ENCODE peak calls at places on chromosomes 7 and 10, in seven cellular contexts. Y, W, S, P, G, R and M are unnamed samples. For H3K9me3, the result is how much of the 10 kb centered on the place peaks cover.

GRCh38 chr7:91596287-91596686 is 284.2 kb downstream of the MTERF1 start:
- DNase-seq in Y (no peak), W (no peak), S (no peak), P (no peak), G (no peak), R (no peak), M (no peak)

GRCh38 chr10:70629338-70629737 is 26.8 kb upstream of the PRF1 start:
- DNase-seq in Y (no peak), W (no peak), S (no peak), P (no peak), G (no peak), R (no peak), M (no peak)

GRCh38 chr7:25847331-25848070 is 304.5 kb upstream of the NFE2L3 start:
- DNase-seq in Y (no peak), W (no peak), S (no peak), P (peak), G (no peak), R (peak), M (no peak)

GRCh38 chr10:60425392-60426110 is 35.9 kb upstream of the ANK3 start:
- DNase-seq in Y (no peak), W (no peak), S (no peak), P (peak), G (no peak), R (peak), M (no peak)

GRCh38 chr7:26326211-26326610 is 34.5 kb downstream of the SNX10 start:
- DNase-seq in Y (no peak), W (no peak), S (no peak), P (no peak), G (no peak), R (no peak), M (no peak)

GRCh38 chr10:106565546-106565945 is 599.0 kb downstream of the SORCS1 start:
- DNase-seq in Y (no peak), W (no peak), S (no peak), P (peak), G (no peak), R (no peak), M (no peak)

GRCh38 chr7:153047569-153047968 is 288.0 kb downstream of the ACTR3B start:
- DNase-seq in Y (no peak), W (no peak), S (no peak), P (no peak), G (no peak), R (no peak), M (no peak)

GRCh38 chr10:11874568-11875182 is 51.5 kb downstream of the PROSER2 start:
- DNase-seq in Y (no peak), W (no peak), S (no peak), P (no peak), G (no peak), R (peak), M (peak)

GRCh38 chr7:47373871-47374451 is 207.9 kb downstream of the TNS3 start:
- DNase-seq in Y (peak), W (no peak), S (no peak), P (no peak), G (no peak), R (no peak), M (no peak)

GRCh38 chr7:139730746-139731612 is 46.8 kb downstream of the HIPK2 start:
- DNase-seq in Y (peak), W (no peak), S (no peak), P (peak), G (peak), R (no peak), M (peak)

GRCh38 chr7:110156511-110156910 is 934.4 kb upstream of the LRRN3 start:
- DNase-seq in Y (no peak), W (no peak), S (no peak), P (no peak), G (no peak), R (no peak), M (no peak)

GRCh38 chr7:47480576-47481538 is 101.1 kb downstream of the TNS3 start:
- DNase-seq in Y (no peak), W (no peak), S (no peak), P (no peak), G (peak), R (no peak), M (no peak)

GRCh38 chr7:65264258-65264657 is 109.4 kb upstream of the ZNF92 start:
- DNase-seq in Y (no peak), W (no peak), S (no peak), P (no peak), G (no peak), R (no peak), M (no peak)

GRCh38 chr7:72446566-72447462 is 34.7 kb upstream of the CALN1 start:
- DNase-seq in Y (no peak), W (no peak), S (no peak), P (no peak), G (no peak), R (no peak), M (no peak)

GRCh38 chr10:132684164-132684891 is 101.6 kb downstream of the NKX6-2 start:
- DNase-seq in Y (no peak), W (peak), S (no peak), P (peak), G (no peak), R (no peak), M (peak)

GRCh38 chr10:10911035-10911434 is 106.6 kb upstream of the CELF2 start:
- DNase-seq in Y (no peak), W (no peak), S (no peak), P (no peak), G (no peak), R (no peak), M (no peak)

GRCh38 chr10:97399843-97400545 is 1.1 kb downstream of the RRP12 start:
- DNase-seq in Y (peak), W (peak), S (no peak), P (peak), G (peak), R (peak), M (peak)

GRCh38 chr10:91891285-91892001 is 17.8 kb downstream of the FGFBP3 start:
- DNase-seq in Y (no peak), W (no peak), S (no peak), P (peak), G (no peak), R (peak), M (no peak)

GRCh38 chr7:117395743-117396142 is 31.6 kb downstream of the ASZ1 start:
- DNase-seq in Y (no peak), W (no peak), S (no peak), P (no peak), G (no peak), R (no peak), M (no peak)

DNA sequence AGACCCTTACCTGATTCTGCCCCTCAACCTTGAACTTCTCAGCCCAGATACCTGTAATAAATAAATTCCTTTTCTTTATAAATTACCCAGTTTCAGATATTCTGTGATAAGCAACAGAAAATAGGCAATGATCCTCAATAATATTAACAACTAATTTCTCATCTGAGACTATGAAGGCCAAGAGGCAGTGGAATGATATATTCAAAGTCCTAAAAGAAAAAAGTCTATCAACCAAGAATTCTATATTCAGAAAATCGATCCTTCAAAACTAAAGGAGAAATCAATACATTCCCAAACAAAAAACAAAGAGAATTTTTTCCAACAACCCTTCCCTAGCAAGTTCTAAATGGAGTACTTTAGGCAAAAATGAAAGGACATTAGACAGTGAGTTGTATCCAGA is 279.6 kb downstream of the PTPRN2 start:
- DNase-seq in Y (no peak), W (no peak), S (no peak), P (no peak), G (no peak), R (no peak), M (no peak)
- H3K9me3 ChIP-seq in Y (under half), W (under half), S (under half), P (under half), G (under half), R (under half), M (under half)

DNA sequence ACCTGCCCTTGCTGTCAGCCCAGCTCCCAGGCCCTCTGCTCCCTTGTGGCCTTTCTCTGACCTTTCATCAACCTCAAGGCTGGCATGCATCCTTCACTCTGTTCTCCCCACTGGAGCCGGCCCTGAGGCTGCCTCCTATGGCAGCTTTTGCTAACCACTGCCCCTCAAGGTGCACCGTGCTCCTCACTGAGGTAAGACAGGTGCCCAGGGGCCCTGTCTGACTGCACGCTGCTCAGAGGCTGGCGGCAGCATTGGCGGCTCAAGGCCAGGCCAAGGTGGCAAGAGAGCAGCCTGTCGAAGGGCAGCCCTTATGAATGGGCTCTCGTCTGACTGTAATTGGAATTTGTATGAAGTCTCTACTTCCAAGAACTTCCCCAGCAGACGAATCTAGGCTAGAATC is 172.6 kb downstream of the ZNF248 start:
- DNase-seq in Y (no peak), W (no peak), S (no peak), P (no peak), G (no peak), R (no peak), M (peak)
- H3K9me3 ChIP-seq in Y (under half), W (under half), S (under half), P (under half), G (under half), R (under half), M (under half)

DNA sequence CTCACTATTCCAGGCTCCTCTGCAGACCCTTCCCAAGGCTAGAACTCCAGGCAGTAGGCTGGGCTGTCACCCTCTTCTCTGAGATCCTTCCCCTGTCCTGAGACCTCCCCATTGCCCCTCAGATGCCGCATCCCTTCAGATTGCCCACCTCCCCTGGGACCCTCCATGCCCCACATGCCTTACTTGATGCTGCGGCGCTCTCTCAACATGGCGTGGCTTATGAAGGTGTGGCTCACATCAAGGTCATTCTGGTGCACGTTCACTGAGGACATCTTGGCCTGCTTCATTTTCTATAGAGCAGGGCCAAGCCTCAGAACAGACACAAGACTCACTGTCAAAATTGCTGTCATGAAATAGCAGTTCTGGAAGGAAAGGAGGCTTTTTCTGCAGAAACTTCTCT is 34.7 kb upstream of the ZNF716 start:
- DNase-seq in Y (no peak), W (no peak), S (no peak), P (no peak), G (no peak), R (no peak), M (no peak)
- H3K9me3 ChIP-seq in Y (under half), W (under half), S (under half), P (under half), G (under half), R (under half), M (under half)

GRCh38 chr7:157801109-157801508 is 464.3 kb downstream of the DNAJB6 start:
- DNase-seq in Y (no peak), W (no peak), S (no peak), P (no peak), G (no peak), R (no peak), M (no peak)
- H3K9me3 ChIP-seq in Y (under half), W (under half), S (under half), P (under half), G (under half), R (under half), M (under half)